ENCODE peak calls at places on chromosomes 12 and 14, in four cellular contexts. R is HEK293T, P is GM12878, O is K562. X is an unnamed sample.

GRCh38 chr14:104392001-104392395 is 187.6 kb upstream of the C14orf180 start:
- DNase-seq in P (no peak), R (no peak), O (no peak), X (no peak)

GRCh38 chr12:89484470-89484869 is 40.1 kb downstream of the GALNT4 start:
- DNase-seq in P (no peak), O (no peak), R (no peak), X (no peak)

GRCh38 chr12:101616027-101616494 is 21.3 kb downstream of the MYBPC1 start:
- DNase-seq in O (no peak), P (no peak), R (no peak), X (peak; percentile 86)

GRCh38 chr14:101937926-101938767 is 26.2 kb upstream of the DYNC1H1 start:
- DNase-seq in O (no peak), P (no peak), R (no peak), X (no peak)

GRCh38 chr12:9651265-9651729 is 18.2 kb upstream of the CLEC2D start:
- DNase-seq in P (no peak), O (no peak), R (no peak), X (no peak)

GRCh38 chr12:15116073-15116472 is 105.1 kb downstream of the RERG start:
- DNase-seq in R (no peak), O (no peak), P (no peak), X (no peak)

GRCh38 chr12:117100251-117100650 is 1.0 kb upstream of the TESC start:
- DNase-seq in R (peak; percentile 44), O (peak; percentile 67), P (no peak), X (no peak)

GRCh38 chr12:49089831-49090773 is 4.5 kb downstream of the DHH start:
- DNase-seq in P (no peak), R (no peak), O (peak; percentile 83), X (no peak)

GRCh38 chr12:27333311-27334009 is 824 bp downstream of the BMAL2 start:
- DNase-seq in P (no peak), R (peak; percentile 48), O (peak; percentile 9), X (no peak)

GRCh38 chr12:89069431-89069830 is 282.9 kb downstream of the DUSP6 start:
- DNase-seq in R (no peak), P (no peak), O (no peak), X (no peak)

GRCh38 chr12:102169922-102170698 is 27.5 kb downstream of the PMCH start:
- DNase-seq in R (peak; percentile 12), P (no peak), O (peak; percentile 11), X (peak; percentile 9)

GRCh38 chr14:23299558-23299957 is 3.1 kb downstream of the PPP1R3E start:
- DNase-seq in O (peak; percentile 26), P (no peak), R (no peak), X (peak; percentile 87)

GRCh38 chr12:75315518-75315917 is 14.6 kb downstream of the CAPS2 start:
- DNase-seq in R (no peak), P (no peak), O (no peak), X (no peak)

GRCh38 chr14:102362084-102362483 is 606 bp downstream of the CINP start:
- DNase-seq in R (no peak), O (peak; percentile 9), P (peak; percentile 57), X (no peak)

GRCh38 chr12:66541446-66541845 is 137.4 kb downstream of the GRIP1 start:
- DNase-seq in P (no peak), R (no peak), O (no peak), X (no peak)

GRCh38 chr14:92632546-92633273 is 115.7 kb downstream of the LGMN start:
- DNase-seq in R (no peak), O (no peak), P (no peak), X (no peak)

GRCh38 chr12:93179792-93180191 is 197.9 kb upstream of the NUDT4 start:
- DNase-seq in P (no peak), O (no peak), R (no peak), X (no peak)

GRCh38 chr12:67957383-67957782 is 31.9 kb upstream of the IFNG-AS1 start:
- DNase-seq in P (no peak), R (no peak), O (no peak), X (no peak)

GRCh38 chr12:67952787-67953186 is 36.5 kb upstream of the IFNG-AS1 start:
- DNase-seq in P (no peak), R (no peak), O (no peak), X (no peak)

DNA sequence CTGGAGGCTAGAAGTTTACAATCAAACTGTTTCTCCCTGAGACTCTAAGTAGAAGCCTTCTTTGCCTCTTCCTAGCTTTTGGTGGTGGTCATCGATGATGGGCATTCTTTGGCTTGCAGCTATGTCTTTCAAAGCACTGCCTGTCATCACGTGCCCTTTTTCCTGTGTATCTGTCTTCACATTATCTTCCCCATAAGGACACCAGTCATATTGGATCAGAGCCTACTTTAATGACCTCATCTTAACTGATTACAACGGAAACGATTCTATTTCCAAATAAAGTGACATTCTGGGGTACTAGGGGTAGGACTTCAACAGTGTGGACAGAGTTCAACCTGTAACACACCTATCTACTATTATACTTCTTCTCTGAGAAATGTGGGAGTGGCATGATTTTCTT is 31.1 kb upstream of the IFNG-AS1 start:
- DNase-seq in O (no peak), P (no peak), R (no peak), X (no peak)
- TF ChIP-seq BHLHE40 in O (no peak), P (no peak), R (no peak), X (no peak)

GRCh38 chr12:119229837-119230236 is 51.1 kb downstream of the HSPB8 start:
- DNase-seq in R (peak; percentile 69), O (peak; percentile 78), P (no peak), X (peak; percentile 55)
- TF ChIP-seq TARDBP in R (no peak), O (no peak), P (no peak), X (no peak)

DNA sequence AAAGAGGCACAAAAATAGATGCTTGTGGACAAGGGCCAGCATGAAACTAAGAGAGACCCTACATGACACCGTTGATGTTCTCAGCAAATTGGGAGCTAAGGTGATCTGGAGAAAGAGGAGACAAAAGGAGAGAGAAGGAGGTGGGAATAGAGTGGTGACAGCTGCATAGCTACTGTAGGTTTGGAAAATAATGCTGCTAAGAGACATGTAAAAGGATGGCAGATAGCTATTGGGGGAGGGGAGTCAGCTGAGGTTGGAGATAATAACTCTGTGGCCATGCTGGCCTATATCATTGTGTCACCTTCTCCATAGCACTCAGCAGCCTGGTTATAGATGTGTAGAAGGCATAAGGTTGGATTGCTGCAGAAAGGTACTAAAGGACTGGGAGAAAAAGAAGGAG is 63.6 kb downstream of the ABCC9 start:
- DNase-seq in R (no peak), P (no peak), O (no peak), X (no peak)
- TF ChIP-seq BHLHE40 in R (no peak), P (no peak), O (no peak), X (no peak)

GRCh38 chr12:119685375-119685774 is 17.4 kb downstream of the PRKAB1 start:
- DNase-seq in R (no peak), O (no peak), P (no peak), X (no peak)
- TF ChIP-seq TARDBP in R (no peak), O (no peak), P (no peak), X (no peak)

DNA sequence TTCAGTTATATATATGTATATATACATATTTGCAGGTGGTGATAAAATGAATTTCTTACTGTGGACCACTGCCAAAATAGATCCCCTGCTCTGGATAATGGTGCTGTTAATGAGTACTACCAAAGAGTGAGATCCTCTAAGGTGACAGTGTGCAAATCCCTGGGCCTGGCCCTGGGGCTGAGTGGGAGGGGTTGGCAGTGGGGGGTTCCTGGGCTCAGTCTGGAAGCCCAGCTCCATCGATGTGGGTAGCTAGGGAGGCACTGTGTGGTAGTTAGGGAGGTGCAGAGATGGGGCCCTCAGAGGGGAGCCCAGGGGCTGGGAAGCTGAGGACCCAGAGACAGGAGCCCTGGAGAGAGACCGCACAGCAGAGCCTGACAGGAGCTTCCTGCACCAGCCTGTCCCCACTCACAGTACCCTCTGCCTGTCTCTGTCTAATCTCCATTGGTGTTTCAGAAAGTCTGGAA is 9.1 kb downstream of the KRT8 start:
- DNase-seq in O (no peak), R (no peak), P (no peak), X (no peak)
- TF ChIP-seq BHLHE40 in O (no peak), R (no peak), P (no peak), X (no peak)

GRCh38 chr12:59182191-59182590 is 261.9 kb upstream of the LRIG3 start:
- DNase-seq in R (no peak), O (no peak), P (no peak), X (no peak)
- TF ChIP-seq TARDBP in R (no peak), O (no peak), P (no peak), X (no peak)

DNA sequence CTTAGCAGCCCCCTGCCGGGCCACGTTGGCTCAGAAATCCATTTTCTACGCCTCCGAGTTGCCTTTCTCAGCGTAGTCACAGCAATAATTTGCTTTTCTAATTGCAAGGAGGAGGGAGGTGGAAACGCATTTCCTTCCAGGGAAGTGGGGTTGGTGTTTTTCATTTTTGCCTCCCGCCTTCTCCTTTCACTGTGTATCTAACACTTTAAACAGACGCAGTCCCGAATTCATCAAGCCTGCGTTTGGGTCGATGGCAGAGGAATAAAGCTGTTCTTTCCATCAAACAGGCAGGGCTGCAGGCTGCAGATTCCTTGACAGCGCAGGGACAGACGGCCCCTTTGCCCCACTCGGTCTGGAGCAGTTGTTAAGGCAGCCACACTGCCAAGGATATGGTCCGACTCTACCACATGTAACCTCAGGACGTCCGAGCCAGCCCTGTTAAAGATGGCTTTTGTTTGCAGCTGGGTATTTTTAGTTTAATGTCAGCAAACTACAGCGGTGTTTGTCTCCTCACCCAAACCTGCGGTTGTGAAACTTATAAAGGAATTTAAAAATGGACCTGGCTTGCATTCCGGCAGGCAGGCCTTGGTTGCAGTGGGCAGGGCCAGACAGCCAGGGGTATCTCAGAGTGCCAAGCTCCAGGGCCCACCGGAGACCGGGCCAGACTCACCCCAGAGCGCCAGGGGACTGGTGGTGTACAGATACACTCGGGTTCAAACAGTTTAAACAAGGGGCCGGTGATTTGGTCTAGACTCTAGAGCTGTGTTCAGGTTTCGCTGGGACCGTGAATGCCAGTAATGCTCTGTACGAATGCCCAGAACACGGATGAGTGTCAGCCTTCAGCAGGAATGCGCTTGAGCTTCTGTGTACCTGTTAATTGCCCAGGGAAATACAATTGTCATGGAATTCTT is 2.2 kb downstream of the CHST11 start:
- DNase-seq in R (peak; percentile 16), O (peak; percentile 30), P (no peak), X (no peak)
- TF ChIP-seq BHLHE40 in R (no peak), O (no peak), P (no peak), X (no peak)

GRCh38 chr12:48070033-48070432 is 35.8 kb downstream of the SENP1 start:
- DNase-seq in P (no peak), R (no peak), O (no peak), X (no peak)

GRCh38 chr12:48068457-48068856 is 37.4 kb downstream of the SENP1 start:
- DNase-seq in P (no peak), R (no peak), O (no peak), X (no peak)

GRCh38 chr12:48070731-48071130 is 35.1 kb downstream of the SENP1 start:
- DNase-seq in O (no peak), R (no peak), P (no peak), X (no peak)

GRCh38 chr12:48069253-48069652 is 36.6 kb downstream of the SENP1 start:
- DNase-seq in O (no peak), R (no peak), P (no peak), X (no peak)

DNA sequence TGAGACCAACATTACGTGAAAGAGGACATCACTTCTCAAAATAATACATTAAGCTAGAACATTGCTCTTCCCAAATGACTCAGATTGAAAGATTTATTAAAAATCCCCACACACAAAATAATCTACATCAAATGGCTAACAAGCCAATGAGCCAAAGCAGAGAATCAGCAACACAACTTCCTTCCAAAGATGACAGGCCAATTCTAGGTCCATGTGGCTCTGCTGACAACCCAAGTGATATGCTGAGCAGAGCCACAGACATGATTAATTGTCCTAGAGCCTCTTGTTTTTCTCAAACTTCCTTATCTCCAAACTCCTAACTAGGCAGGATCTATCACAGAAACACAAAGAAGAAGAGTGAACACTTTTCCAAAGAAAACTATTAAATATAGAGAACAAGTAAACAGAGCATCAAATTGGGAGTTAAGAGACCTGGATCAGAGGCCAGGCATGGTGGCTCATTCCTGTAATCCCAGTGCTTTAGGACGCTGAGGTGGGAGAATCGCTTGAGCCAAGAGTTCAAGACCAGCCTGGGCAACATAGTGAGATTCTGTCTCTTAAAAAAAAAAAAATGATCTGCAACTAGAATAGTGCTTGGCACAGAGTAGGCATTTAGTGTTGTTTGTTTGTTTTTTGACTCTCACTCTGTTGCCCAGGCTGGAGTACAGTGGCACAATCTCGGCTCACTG is 38.5 kb downstream of the SENP1 start:
- DNase-seq in P (peak; percentile 3), R (no peak), O (peak; percentile 41), X (no peak)
- TF ChIP-seq TARDBP in P (no peak), R (no peak), O (no peak), X (no peak)